ENCODE peak calls at places on chromosomes 5 and 9, in five cellular contexts. Y, Q, M, R and B are unnamed samples.

GRCh38 chr5:103821361-103821760 is 258.8 kb upstream of the NUDT12 start:
- DNase-seq in Y (no peak), Q (no peak), M (no peak), R (no peak), B (no peak)

GRCh38 chr9:92749071-92749933 is 15.3 kb downstream of the BICD2 start:
- DNase-seq in Y (no peak), Q (no peak), M (no peak), R (no peak), B (no peak)

GRCh38 chr9:111924281-111924680 is 27.7 kb downstream of the UGCG start:
- DNase-seq in Y (no peak), Q (no peak), M (no peak), R (no peak), B (no peak)

GRCh38 chr5:148858106-148858505 is 31.7 kb downstream of the ADRB2 start:
- DNase-seq in Y (no peak), Q (no peak), M (no peak), R (no peak), B (peak)

GRCh38 chr9:76654575-76654974 is 109.7 kb upstream of the PCA3 start:
- DNase-seq in Y (no peak), Q (peak), M (no peak), R (no peak), B (peak)

GRCh38 chr5:158174918-158175663 is 316.1 kb upstream of the CLINT1 start:
- DNase-seq in Y (peak), Q (peak), M (peak), R (peak), B (peak)

GRCh38 chr9:123863164-123863855 is 66.6 kb downstream of the DENND1A start:
- DNase-seq in Y (no peak), Q (no peak), M (no peak), R (no peak), B (peak)

GRCh38 chr9:32524558-32525461 is 1.2 kb downstream of the RIGI start:
- DNase-seq in Y (peak), Q (no peak), M (no peak), R (no peak), B (no peak)

GRCh38 chr9:5582835-5583195 is 46.1 kb upstream of the RIC1 start:
- DNase-seq in Y (no peak), Q (peak), M (no peak), R (peak), B (peak)

GRCh38 chr9:16726718-16727451 is 143.6 kb downstream of the BNC2 start:
- DNase-seq in Y (peak), Q (peak), M (peak), R (peak), B (no peak)

GRCh38 chr9:134595014-134595413 is 46.6 kb upstream of the COL5A1 start:
- DNase-seq in Y (no peak), Q (no peak), M (no peak), R (peak), B (no peak)

GRCh38 chr9:111700776-111701175 is 39.4 kb downstream of the GNG10 start:
- DNase-seq in Y (no peak), Q (no peak), M (no peak), R (no peak), B (no peak)

GRCh38 chr9:127809562-127810377 is 7.1 kb downstream of the FPGS start:
- DNase-seq in Y (no peak), Q (no peak), M (no peak), R (no peak), B (no peak)

GRCh38 chr5:177382423-177383029 is 1.7 kb upstream of the SLC34A1 start:
- DNase-seq in Y (no peak), Q (no peak), M (no peak), R (no peak), B (no peak)

GRCh38 chr9:34216325-34216724 is 37.5 kb downstream of the UBAP1 start:
- DNase-seq in Y (no peak), Q (no peak), M (no peak), R (no peak), B (no peak)

GRCh38 chr5:148179234-148179824 is 11.0 kb downstream of the SPINK14 start:
- DNase-seq in Y (no peak), Q (peak), M (no peak), R (no peak), B (peak)

GRCh38 chr9:136059851-136060670 is 35.0 kb downstream of the NACC2 start:
- DNase-seq in Y (no peak), Q (peak), M (peak), R (no peak), B (peak)

GRCh38 chr9:8713149-8713856 is 913.7 kb upstream of the DMAC1 start:
- DNase-seq in Y (no peak), Q (no peak), M (peak), R (no peak), B (no peak)

GRCh38 chr9:21252727-21253547 is 13.1 kb upstream of the IFNA14 start:
- DNase-seq in Y (no peak), Q (no peak), M (peak), R (no peak), B (no peak)

GRCh38 chr5:135185461-135186075 is 151.5 kb upstream of the PITX1 start:
- DNase-seq in Y (no peak), Q (no peak), M (no peak), R (peak), B (peak)

GRCh38 chr5:112762113-112762810 is 24.6 kb downstream of the APC start:
- DNase-seq in Y (no peak), Q (no peak), M (no peak), R (no peak), B (no peak)

GRCh38 chr9:9790216-9790872 is 822.5 kb downstream of the PTPRD start:
- DNase-seq in Y (no peak), Q (no peak), M (no peak), R (no peak), B (no peak)
- TF ChIP-seq CTCF in Y (no peak), Q (peak), M (peak), R (peak), B (no peak)

GRCh38 chr5:43556857-43557593 is at the start of gene PAIP1:
- DNase-seq in Y (peak), Q (peak), M (peak), R (peak), B (no peak)
- H3K4me3 ChIP-seq in Y (peak), Q (peak), M (peak), R (peak), B (peak)

DNA sequence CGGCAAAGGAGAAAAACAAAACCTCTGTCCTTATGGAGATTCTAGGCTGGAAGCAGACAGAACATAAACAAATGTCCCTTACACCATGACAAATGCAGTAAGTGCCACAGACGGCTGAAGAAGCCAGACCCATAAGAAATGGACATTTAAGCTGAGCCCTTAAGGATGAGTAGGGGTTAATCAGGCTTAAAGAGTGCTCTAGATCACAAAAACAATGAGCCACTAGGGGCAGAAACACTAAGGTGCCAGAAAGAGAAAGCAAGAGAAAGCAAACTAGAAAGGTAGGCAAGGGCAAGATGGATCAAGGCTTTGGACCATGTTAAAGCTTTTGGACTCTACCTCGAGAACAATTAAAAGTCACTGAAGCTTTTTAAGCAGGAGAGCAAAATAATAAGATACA is 326.9 kb upstream of the WWC1 start:
- DNase-seq in Y (no peak), Q (no peak), M (no peak), R (no peak), B (no peak)
- TF ChIP-seq CTCF in Y (no peak), Q (peak), M (no peak), R (peak), B (peak)

DNA sequence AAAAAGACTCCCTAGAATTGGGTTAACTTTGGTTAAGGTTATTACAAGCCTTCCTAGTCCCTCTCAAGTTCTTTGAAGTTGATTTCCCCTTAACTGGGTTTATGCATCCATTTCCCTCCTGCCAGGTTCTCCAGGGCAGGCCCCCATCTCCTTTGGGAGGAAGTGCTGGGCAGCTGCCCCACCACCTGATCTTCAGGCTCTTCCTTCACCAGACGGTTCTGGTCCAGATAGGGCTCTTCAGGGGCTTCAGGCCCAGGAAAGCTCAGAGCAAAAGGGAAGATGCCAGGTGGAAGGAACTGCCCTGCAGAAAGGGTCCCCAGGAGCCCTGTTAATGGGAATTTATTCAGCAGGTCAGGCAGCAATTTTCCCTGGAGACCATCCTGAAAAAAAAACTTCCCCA is 2.1 kb downstream of the SMIM32 start:
- DNase-seq in Y (no peak), Q (no peak), M (no peak), R (no peak), B (no peak)
- H3K4me3 ChIP-seq in Y (no peak), Q (no peak), M (no peak), R (no peak), B (no peak)

DNA sequence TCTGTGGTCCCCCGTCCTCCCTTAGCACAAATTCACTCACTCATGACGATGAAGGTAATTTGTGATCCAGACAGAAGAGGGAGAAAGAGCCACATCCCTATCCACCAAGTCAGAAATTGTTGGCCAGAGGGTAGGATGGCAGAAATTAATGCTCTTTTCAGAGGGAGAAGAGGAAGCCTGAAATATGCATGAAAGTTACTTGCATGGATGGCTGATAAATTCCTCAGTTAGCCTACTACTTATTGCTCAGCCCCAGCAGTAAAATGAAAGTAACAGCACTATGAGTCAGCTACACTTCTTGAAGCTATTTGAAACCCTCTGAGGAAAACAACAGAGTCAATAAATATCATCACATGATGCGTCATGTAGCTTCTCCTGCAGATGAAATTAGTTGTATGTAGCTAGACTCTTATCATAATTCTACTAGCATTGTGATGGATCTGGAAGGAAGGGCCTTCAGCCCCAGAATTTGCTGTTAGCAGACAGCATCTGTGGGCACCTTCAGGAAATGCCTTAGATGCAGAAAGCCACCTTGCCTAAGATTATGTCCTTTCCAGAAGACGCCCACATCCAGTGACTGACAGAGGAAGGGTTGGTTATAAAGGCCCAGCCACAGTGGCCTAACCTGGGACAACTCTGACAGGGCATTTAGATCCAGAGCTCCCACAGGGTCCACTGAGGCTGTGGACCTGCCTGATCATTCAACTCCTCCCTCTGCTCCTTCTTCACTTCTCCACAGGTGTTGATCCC is 81.2 kb upstream of the CCDC112 start:
- DNase-seq in Y (no peak), Q (peak), M (no peak), R (no peak), B (peak)
- TF ChIP-seq CTCF in Y (no peak), Q (peak), M (peak), R (peak), B (peak)

GRCh38 chr5:81161012-81161601 is 72.0 kb upstream of the CKMT2 start:
- DNase-seq in Y (no peak), Q (no peak), M (no peak), R (no peak), B (no peak)
- H3K4me3 ChIP-seq in Y (no peak), Q (no peak), M (no peak), R (no peak), B (no peak)

GRCh38 chr9:19369107-19369506 is 10.9 kb downstream of the RPS6 start:
- DNase-seq in Y (no peak), Q (no peak), M (no peak), R (no peak), B (no peak)

GRCh38 chr9:19375536-19375935 is 4.5 kb downstream of the RPS6 start:
- DNase-seq in Y (no peak), Q (no peak), M (no peak), R (no peak), B (no peak)

GRCh38 chr9:19373527-19373926 is 6.5 kb downstream of the RPS6 start:
- DNase-seq in Y (no peak), Q (no peak), M (no peak), R (no peak), B (no peak)

GRCh38 chr9:19372576-19372975 is 7.5 kb downstream of the RPS6 start:
- DNase-seq in Y (no peak), Q (no peak), M (no peak), R (no peak), B (no peak)

GRCh38 chr9:19371942-19372341 is 8.1 kb downstream of the RPS6 start:
- DNase-seq in Y (no peak), Q (no peak), M (no peak), R (no peak), B (no peak)
- TF ChIP-seq CTCF in Y (no peak), Q (no peak), M (no peak), R (no peak), B (no peak)

GRCh38 chr5:52672459-52672858 is 115.3 kb upstream of the ITGA1 start:
- DNase-seq in Y (no peak), Q (no peak), M (no peak), R (no peak), B (no peak)

GRCh38 chr5:52673495-52673894 is 114.2 kb upstream of the ITGA1 start:
- DNase-seq in Y (no peak), Q (no peak), M (no peak), R (no peak), B (no peak)

GRCh38 chr5:52674815-52675545 is 112.7 kb upstream of the ITGA1 start:
- DNase-seq in Y (no peak), Q (peak), M (no peak), R (no peak), B (no peak)
- H3K4me3 ChIP-seq in Y (no peak), Q (no peak), M (no peak), R (no peak), B (no peak)